ENCODE peak calls at places on chromosomes 4 and X, in five cellular contexts. M, N, A, J and R are unnamed samples.

GRCh38 chrX:41739871-41740270 is 15.9 kb downstream of the GPR82 start:
- ATAC-seq in M (no peak), A (no peak), N (no peak), J (no peak), R (no peak)

GRCh38 chr4:154490589-154491340 is 834 bp downstream of the DCHS2 start:
- ATAC-seq in A (peak; percentile 44), J (peak; percentile 83), N (peak; percentile 72), M (no peak), R (peak; percentile 15)

GRCh38 chr4:150038335-150039076 is 39.7 kb upstream of the DCLK2 start:
- ATAC-seq in J (peak; percentile 97), M (no peak), A (no peak), N (no peak), R (no peak)

GRCh38 chr4:47694322-47694721 is 143.5 kb downstream of the CORIN start:
- ATAC-seq in N (no peak), J (no peak), A (no peak), M (no peak), R (no peak)

GRCh38 chrX:39507617-39508299 is 590.0 kb downstream of the BCOR start:
- ATAC-seq in M (no peak), J (no peak), A (no peak), N (no peak), R (no peak)

GRCh38 chr4:176995-177394 is 52.7 kb downstream of the ZNF718 start:
- ATAC-seq in M (no peak), N (no peak), A (no peak), J (no peak), R (no peak)

GRCh38 chrX:52852110-52852872 is 15.6 kb downstream of the XAGE3 start:
- ATAC-seq in J (no peak), M (no peak), A (no peak), N (no peak), R (no peak)

GRCh38 chr4:183249854-183250253 is 70.2 kb downstream of the CLDN22 start:
- ATAC-seq in A (peak; percentile 64), M (no peak), N (peak; percentile 86), J (peak; percentile 65), R (no peak)

GRCh38 chr4:159765402-159765801 is 662.5 kb downstream of the RAPGEF2 start:
- ATAC-seq in J (no peak), M (no peak), N (no peak), A (no peak), R (no peak)

GRCh38 chrX:10414106-10414824 is 206.1 kb downstream of the MID1 start:
- ATAC-seq in M (no peak), N (no peak), A (no peak), J (no peak), R (no peak)

GRCh38 chr4:120902925-120903324 is 19.6 kb downstream of the PRDM5 start:
- ATAC-seq in M (no peak), N (no peak), A (no peak), J (no peak), R (no peak)

GRCh38 chr4:2172161-2172560 is 69.8 kb downstream of the HAUS3 start:
- ATAC-seq in M (no peak), J (no peak), A (no peak), N (no peak), R (no peak)

GRCh38 chrX:132631579-132632232 is 142.9 kb upstream of the MBNL3 start:
- ATAC-seq in A (peak; percentile 74), N (peak; percentile 84), M (no peak), J (peak; percentile 80), R (no peak)

GRCh38 chrX:17413228-17413627 is 38.2 kb downstream of the NHS start:
- ATAC-seq in N (no peak), A (no peak), M (no peak), J (peak; percentile 74), R (peak; percentile 19)

GRCh38 chr4:56727150-56727549 is 46.1 kb upstream of the HOPX start:
- ATAC-seq in A (peak; percentile 70), M (no peak), N (no peak), J (no peak), R (no peak)

GRCh38 chrX:135973025-135973547 is 702 bp downstream of the MMGT1 start:
- ATAC-seq in A (peak; percentile 79), J (peak; percentile 57), M (peak; percentile 56), N (peak; percentile 73), R (peak; percentile 5)

GRCh38 chrX:150162141-150162540 is 201.0 kb upstream of the MAMLD1 start:
- ATAC-seq in N (peak; percentile 56), M (no peak), A (no peak), J (no peak), R (no peak)

GRCh38 chr4:165207016-165207430 is 338 bp upstream of the KLHL2 start:
- ATAC-seq in J (peak; percentile 23), M (peak; percentile 38), A (peak; percentile 47), N (peak; percentile 51), R (peak; percentile 2)

GRCh38 chr4:165207431-165208321 is at the start of gene KLHL2:
- ATAC-seq in A (peak; percentile 86), M (peak; percentile 90), N (peak; percentile 87), J (peak; percentile 80), R (peak; percentile 98)

GRCh38 chr4:165209796-165210195 is 2.4 kb downstream of the KLHL2 start:
- ATAC-seq in N (no peak), J (no peak), M (no peak), A (no peak), R (no peak)

GRCh38 chr4:165208741-165209388 is 1.5 kb downstream of the KLHL2 start:
- ATAC-seq in J (peak; percentile 15), N (no peak), M (no peak), A (no peak), R (no peak)

DNA sequence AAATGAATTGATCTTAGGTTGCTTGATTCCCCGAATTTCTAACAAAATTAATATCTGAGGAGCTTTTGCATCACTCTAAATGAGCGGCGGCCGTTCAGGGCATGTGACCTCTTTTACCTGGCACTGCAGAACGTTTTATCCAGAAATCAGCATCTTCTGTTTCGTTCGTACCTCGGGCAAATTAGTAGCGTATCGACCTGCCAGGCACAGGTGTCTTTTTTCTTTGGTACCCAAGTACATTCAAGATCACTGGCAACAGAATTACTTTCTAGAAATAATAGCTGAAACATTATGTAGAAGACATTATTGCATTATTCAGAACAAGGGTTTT is 926 bp downstream of the KLHL2 start:
- ATAC-seq in J (peak; percentile 3), A (no peak), N (no peak), M (no peak), R (no peak)
- H3K27ac ChIP-seq in J (peak overlapping the region; percentile 35), A (no peak overlapping the region), N (peak overlapping the region; percentile 97), M (peak overlapping the region; percentile 92), R (no peak overlapping the region)

GRCh38 chrX:71625471-71625870 is 7.2 kb upstream of the CXCR3 start:
- ATAC-seq in N (no peak), M (no peak), A (no peak), J (no peak), R (no peak)
- H3K4me1 ChIP-seq in N (no peaks in the 10 kb centered on the region), M (peaks cover 16% of the 10 kb centered on the region), A (peaks cover 70% of the 10 kb centered on the region), J (peaks cover 58% of the 10 kb centered on the region), R (peaks cover 20% of the 10 kb centered on the region)

DNA sequence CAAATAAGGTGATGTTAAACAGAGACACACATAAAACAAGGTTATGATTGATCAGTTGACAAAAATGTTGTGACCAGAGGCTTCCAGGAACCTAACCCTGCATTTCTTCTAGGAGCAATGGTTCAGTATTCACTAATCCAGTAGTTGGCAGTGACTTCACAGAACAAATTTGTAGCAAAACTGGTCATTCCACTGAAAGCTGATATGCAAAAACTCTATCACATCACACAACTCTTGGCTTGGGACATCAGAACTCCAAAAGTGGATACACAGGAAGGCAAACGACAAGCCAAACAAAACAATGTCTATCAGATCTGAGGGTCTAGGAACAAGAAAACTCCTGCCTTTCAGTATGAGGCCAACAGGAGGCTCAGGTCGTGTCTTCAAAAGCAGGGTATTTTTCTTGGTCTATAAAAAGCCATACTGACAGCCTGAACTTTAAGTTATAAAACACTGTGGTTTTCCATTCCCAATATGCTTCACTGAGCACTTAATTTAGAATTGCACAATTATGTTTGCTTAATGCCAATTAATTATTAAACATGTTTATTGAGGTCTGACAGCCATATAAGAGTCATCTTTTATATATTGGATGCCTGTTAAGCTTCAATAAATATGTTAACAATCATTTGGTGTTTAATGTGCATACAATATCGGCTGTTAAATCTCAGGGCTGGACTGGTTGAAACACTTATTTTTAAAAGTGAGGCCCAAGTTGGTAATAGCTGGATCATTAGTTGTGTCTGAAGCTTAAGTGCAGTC is 45.6 kb downstream of the SOD3 start:
- ATAC-seq in M (no peak), A (no peak), N (no peak), J (no peak), R (no peak)
- TF ChIP-seq EP300 in M (no peak), A (no peak), N (no peak), J (no peak), R (no peak)

DNA sequence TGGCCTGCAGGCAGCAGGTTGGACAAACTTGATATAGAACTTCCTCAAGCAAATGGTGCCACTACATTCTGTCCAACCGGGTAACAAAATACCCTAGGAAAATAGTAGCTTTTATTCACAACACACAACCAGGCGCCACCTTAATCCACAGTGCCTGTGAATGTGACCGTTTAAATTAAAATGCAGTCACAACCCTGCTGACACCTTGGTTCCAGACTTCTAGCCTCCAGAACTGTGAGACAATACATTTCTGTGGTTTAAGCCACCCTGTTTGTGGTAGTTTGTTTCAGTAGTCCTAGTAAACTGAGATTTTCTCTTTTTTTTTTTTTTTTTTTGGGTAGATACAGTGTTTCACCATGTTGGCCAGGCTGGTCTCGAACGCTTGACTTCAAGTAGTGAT is 575.8 kb downstream of the PACRGL start:
- ATAC-seq in A (no peak), N (no peak), M (no peak), J (no peak), R (no peak)
- H3K27ac ChIP-seq in A (no peak overlapping the region), N (no peak overlapping the region), M (no peak overlapping the region), J (no peak overlapping the region), R (no peak overlapping the region)

GRCh38 chr4:156946508-156947197 is 24.9 kb downstream of the PDGFC start:
- ATAC-seq in J (peak; percentile 79), A (no peak), N (peak; percentile 84), M (peak; percentile 63), R (peak; percentile 86)

GRCh38 chr4:156939801-156940200 is 31.8 kb downstream of the PDGFC start:
- ATAC-seq in M (no peak), N (no peak), A (no peak), J (no peak), R (no peak)

GRCh38 chr4:156941940-156942548 is 29.6 kb downstream of the PDGFC start:
- ATAC-seq in J (peak; percentile 82), A (peak; percentile 100), M (peak; percentile 85), N (peak; percentile 97), R (peak; percentile 80)

GRCh38 chr4:156945532-156945931 is 26.1 kb downstream of the PDGFC start:
- ATAC-seq in M (no peak), J (no peak), A (no peak), N (no peak), R (no peak)

GRCh38 chr4:156942991-156943390 is 28.6 kb downstream of the PDGFC start:
- ATAC-seq in M (no peak), N (no peak), J (no peak), A (no peak), R (no peak)
- H3K4me1 ChIP-seq in M (peaks cover 4% of the 10 kb centered on the region), N (peaks cover 49% of the 10 kb centered on the region), J (no peaks in the 10 kb centered on the region), A (peaks cover 52% of the 10 kb centered on the region), R (peaks cover 24% of the 10 kb centered on the region)

GRCh38 chr4:123163501-123163900 is 233.1 kb upstream of the SPRY1 start:
- ATAC-seq in J (no peak), M (no peak), A (no peak), N (no peak), R (no peak)

GRCh38 chr4:123159479-123159878 is 237.1 kb upstream of the NUDT6 start:
- ATAC-seq in M (no peak), J (no peak), N (no peak), A (no peak), R (no peak)

GRCh38 chr4:123162859-123163258 is 233.7 kb upstream of the SPRY1 start:
- ATAC-seq in M (no peak), A (peak; percentile 83), J (no peak), N (no peak), R (no peak)

GRCh38 chr4:123158576-123158975 is 236.2 kb upstream of the NUDT6 start:
- ATAC-seq in A (no peak), N (no peak), J (no peak), M (no peak), R (no peak)
- TF ChIP-seq EP300 in A (no peak), N (no peak), J (no peak), M (no peak), R (no peak)